ENCODE peak calls at places on chromosome 21, in four cellular contexts. C, H, S and N are unnamed samples.

GRCh38 chr21:25573409-25574206 is 33.7 kb downstream of the MRPL39 start:
- DNase-seq in H (no peak), C (no peak), S (no peak), N (no peak)

GRCh38 chr21:41706678-41707077 is 60.2 kb downstream of the RIPK4 start:
- DNase-seq in C (no peak), H (no peak), S (no peak), N (no peak)

GRCh38 chr21:45074818-45075605 is 632 bp downstream of the ADARB1 start:
- DNase-seq in H (peak), S (no peak), C (peak), N (no peak)

GRCh38 chr21:36052860-36053766 is 7.2 kb downstream of the SETD4 start:
- DNase-seq in H (no peak), S (no peak), C (no peak), N (no peak)

GRCh38 chr21:45510466-45510955 is 31.7 kb downstream of the SLC19A1 start:
- DNase-seq in C (no peak), H (no peak), S (no peak), N (no peak)

GRCh38 chr21:42424848-42425602 is 21.3 kb downstream of the UBASH3A start:
- DNase-seq in C (no peak), H (no peak), S (no peak), N (no peak)

GRCh38 chr21:42350899-42351543 is at the start of gene TFF2:
- DNase-seq in S (no peak), H (no peak), C (no peak), N (no peak)

GRCh38 chr21:38668067-38668466 is 137.7 kb upstream of the ETS2 start:
- DNase-seq in S (no peak), H (no peak), C (no peak), N (no peak)

GRCh38 chr21:45015469-45015860 is 58.9 kb upstream of the ADARB1 start:
- DNase-seq in C (no peak), S (no peak), H (no peak), N (no peak)